ENCODE peak calls at places on chromosome 4, in six cellular contexts. I, L, K, C, P and D are unnamed samples.

GRCh38 chr4:184617611-184618196 is 31.5 kb downstream of the CASP3 start:
- DNase-seq in K (no peak), I (no peak), P (no peak), C (no peak), L (no peak), D (no peak)

GRCh38 chr4:39023059-39023458 is 9.2 kb downstream of the TMEM156 start:
- DNase-seq in K (no peak), L (no peak), C (no peak), P (no peak), I (no peak), D (no peak)

GRCh38 chr4:6647169-6647568 is 6.7 kb downstream of the MRFAP1 start:
- DNase-seq in I (no peak), K (no peak), P (no peak), C (no peak), L (no peak), D (no peak)

GRCh38 chr4:4436244-4436823 is 49.4 kb downstream of the NSG1 start:
- DNase-seq in C (no peak), I (no peak), L (no peak), K (no peak), P (no peak), D (no peak)

GRCh38 chr4:8303485-8304281 is 34.1 kb downstream of the HTRA3 start:
- DNase-seq in K (peak; percentile 5), P (no peak), L (peak; percentile 90), C (no peak), I (no peak), D (peak; percentile 14)

GRCh38 chr4:24655971-24656370 is 71.6 kb upstream of the DHX15 start:
- DNase-seq in K (no peak), L (no peak), I (no peak), C (no peak), P (no peak), D (no peak)

GRCh38 chr4:17373666-17374065 is 138.2 kb downstream of the QDPR start:
- DNase-seq in I (no peak), P (no peak), L (no peak), K (no peak), C (no peak), D (no peak)

GRCh38 chr4:39636786-39637185 is 1.9 kb downstream of the SMIM14 start:
- DNase-seq in L (peak; percentile 47), I (no peak), K (no peak), C (no peak), P (no peak), D (no peak)

GRCh38 chr4:20180509-20180908 is 71.2 kb upstream of the SLIT2 start:
- DNase-seq in P (no peak), I (no peak), K (no peak), L (no peak), C (no peak), D (no peak)

GRCh38 chr4:73870260-73870659 is 1.1 kb downstream of the CXCL1 start:
- DNase-seq in I (no peak), C (no peak), L (no peak), K (no peak), P (no peak), D (no peak)

GRCh38 chr4:60746172-60746571 is 454.0 kb upstream of the ADGRL3 start:
- DNase-seq in L (no peak), K (no peak), C (no peak), P (no peak), I (no peak), D (no peak)

GRCh38 chr4:112895785-112896184 is 153.7 kb upstream of the ANK2 start:
- DNase-seq in P (no peak), I (no peak), K (no peak), C (no peak), L (peak; percentile 27), D (no peak)

GRCh38 chr4:15476396-15476795 is 6.7 kb downstream of the CC2D2A start:
- DNase-seq in C (no peak), P (no peak), K (no peak), L (no peak), I (no peak), D (no peak)

GRCh38 chr4:100462206-100462605 is 55.6 kb downstream of the EMCN start:
- DNase-seq in K (no peak), L (peak; percentile 3), C (no peak), P (no peak), I (no peak), D (no peak)

GRCh38 chr4:127965803-127966175 is 583 bp downstream of the ABHD18 start:
- DNase-seq in I (peak; percentile 63), K (peak; percentile 32), L (peak; percentile 30), P (peak; percentile 66), C (peak; percentile 63), D (no peak)

GRCh38 chr4:151659631-151660030 is 101.2 kb downstream of the GATB start:
- DNase-seq in K (no peak), L (no peak), P (no peak), I (no peak), C (no peak), D (no peak)

GRCh38 chr4:168528131-168528949 is 31.5 kb downstream of the PALLD start:
- DNase-seq in C (no peak), L (no peak), I (no peak), K (no peak), P (no peak), D (no peak)

GRCh38 chr4:149264093-149264733 is 551.4 kb downstream of the IQCM start:
- DNase-seq in K (no peak), I (no peak), L (peak; percentile 74), P (peak; percentile 61), C (no peak), D (no peak)
- TF ChIP-seq CTCF in K (peak; percentile 74), I (peak; percentile 41), L (peak; percentile 84), P (peak; percentile 90), C (peak; percentile 62), D (no peak)

DNA sequence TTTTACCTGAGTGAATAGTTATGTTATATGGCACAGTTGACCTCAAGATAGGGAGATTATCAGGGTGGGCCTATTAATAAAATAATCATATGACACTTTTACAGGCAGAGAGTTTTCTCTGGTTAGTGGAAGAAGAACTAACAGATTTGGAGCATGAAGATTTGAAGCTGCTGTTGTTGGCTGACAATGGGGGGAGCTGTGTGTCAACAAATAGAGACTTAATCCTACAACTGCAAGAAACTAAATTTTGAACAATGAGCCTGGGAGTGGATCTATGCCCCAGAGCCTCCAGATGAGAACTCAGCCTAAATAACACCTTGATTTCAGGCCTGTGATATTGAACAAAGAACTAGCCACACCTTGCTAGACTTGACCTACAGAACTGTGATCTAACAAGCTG is 7.2 kb upstream of the CCSER1 start:
- DNase-seq in I (no peak), K (no peak), C (no peak), P (no peak), L (no peak), D (no peak)
- TF ChIP-seq CTCF in I (no peak), K (peak; percentile 53), C (no peak), P (peak; percentile 11), L (no peak), D (no peak)

GRCh38 chr4:27358269-27358668 is 497.6 kb downstream of the STIM2 start:
- DNase-seq in I (no peak), C (no peak), L (no peak), P (no peak), K (no peak), D (no peak)

GRCh38 chr4:27360651-27361347 is 500.2 kb downstream of the STIM2 start:
- DNase-seq in K (no peak), I (no peak), L (no peak), P (no peak), C (no peak), D (no peak)

GRCh38 chr4:27357283-27357682 is 496.6 kb downstream of the STIM2 start:
- DNase-seq in I (no peak), K (no peak), L (no peak), P (no peak), C (no peak), D (no peak)
- TF ChIP-seq CTCF in I (no peak), K (peak; percentile 44), L (no peak), P (peak; percentile 57), C (no peak), D (no peak)

GRCh38 chr4:109699553-109700225 is 3.6 kb downstream of the CASP6 start:
- DNase-seq in K (no peak), C (no peak), P (no peak), L (no peak), I (no peak), D (no peak)

GRCh38 chr4:109703664-109704351 is 563 bp upstream of the CASP6 start:
- DNase-seq in C (no peak), L (peak; percentile 28), K (no peak), I (no peak), P (no peak), D (no peak)

GRCh38 chr4:109702950-109703663 is at the start of gene CASP6:
- DNase-seq in C (peak; percentile 84), K (peak; percentile 90), P (peak; percentile 80), I (peak; percentile 72), L (peak; percentile 72), D (peak; percentile 47)

DNA sequence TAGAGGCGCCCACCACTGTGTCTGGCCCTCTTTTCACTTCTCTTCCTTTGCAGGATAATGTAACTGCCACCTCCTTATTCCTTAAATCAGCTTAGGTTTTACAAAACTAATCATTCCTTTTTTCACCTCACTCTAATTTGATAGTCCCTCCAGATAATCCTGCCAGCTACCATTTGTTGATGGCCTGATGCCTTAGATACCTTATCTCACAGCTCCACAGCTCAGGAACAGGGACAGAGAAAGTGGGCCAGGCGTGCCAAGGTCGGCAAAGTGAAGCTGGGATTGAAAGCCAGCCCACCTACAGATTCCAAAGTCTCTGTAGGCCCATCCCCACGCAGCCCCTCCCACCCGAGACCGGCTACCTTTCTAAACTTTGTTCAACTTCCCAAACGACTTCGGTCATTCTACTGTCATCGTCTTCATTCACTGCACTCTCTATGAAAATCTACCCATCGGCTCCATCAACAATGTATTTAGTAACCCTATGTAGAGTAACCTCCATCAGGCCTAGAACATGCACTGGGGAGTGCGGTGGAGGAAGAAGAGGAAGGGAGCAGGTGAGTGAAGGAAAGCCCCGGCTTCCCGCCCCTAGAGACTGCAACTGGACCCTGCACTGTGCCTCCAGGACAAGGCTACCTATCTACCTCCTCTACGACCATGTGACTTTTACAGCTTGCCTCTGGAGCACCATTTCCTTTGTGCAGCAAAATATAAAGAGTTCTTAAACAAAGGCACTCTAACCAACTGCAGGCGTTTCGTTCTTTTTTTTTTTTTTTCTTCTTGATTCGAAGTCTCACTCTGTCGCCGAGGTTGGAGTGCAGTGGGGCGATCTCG is 1.5 kb downstream of the CASP6 start:
- DNase-seq in L (peak; percentile 7), K (no peak), P (peak; percentile 11), C (no peak), I (no peak), D (no peak)
- TF ChIP-seq CTCF in L (no peak), K (no peak), P (no peak), C (no peak), I (no peak), D (no peak)

GRCh38 chr4:93201471-93201870 is 627.1 kb upstream of the ATOH1 start:
- DNase-seq in L (no peak), K (no peak), P (no peak), I (no peak), C (no peak), D (no peak)

GRCh38 chr4:93203708-93204107 is 624.8 kb upstream of the ATOH1 start:
- DNase-seq in P (no peak), K (no peak), I (no peak), L (no peak), C (no peak), D (no peak)

DNA sequence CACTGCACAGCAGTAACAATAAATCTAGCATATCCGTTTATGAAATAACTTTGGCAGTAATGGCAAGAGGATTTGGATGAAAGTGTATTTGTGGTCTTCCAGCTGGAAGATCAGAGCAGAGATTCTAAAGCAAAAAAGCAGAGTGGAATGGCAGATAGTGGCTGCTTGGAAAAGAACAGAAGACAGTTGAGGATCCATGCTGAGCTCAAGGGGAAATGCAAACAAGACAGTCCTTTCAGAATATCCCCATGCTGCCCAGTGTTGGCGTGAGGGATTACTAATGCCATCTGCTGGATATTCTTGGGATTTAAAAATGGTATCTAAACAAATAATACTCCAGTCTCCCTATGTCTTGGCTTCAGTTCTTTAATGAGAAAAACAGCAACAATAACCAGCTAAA is 629.1 kb upstream of the ATOH1 start:
- DNase-seq in L (peak; percentile 65), P (peak; percentile 4), C (no peak), I (no peak), K (no peak), D (no peak)
- TF ChIP-seq CTCF in L (peak; percentile 58), P (peak; percentile 70), C (no peak), I (no peak), K (peak; percentile 19), D (peak; percentile 45)